ENCODE peak calls at places on chromosomes 7 and 10, in nine cellular contexts. One of them, this sample, is unnamed.

GRCh38 chr7:87147500-87147899 is 4.8 kb upstream of the DMTF1 start:
- DNase-seq in PC-3: peak
- DNase-seq in OCI-LY7: no peak
- DNase-seq in astrocyte: no peak
- DNase-seq in HCT116: no peak
- DNase-seq in GM23338: no peak
- DNase-seq in IMR-90: no peak
- DNase-seq in neuronal stem cell: no peak
- DNase-seq in fibroblast of lung: no peak
- DNase-seq in this sample: no peak

GRCh38 chr7:51213618-51214017 is 103.0 kb downstream of the COBL start:
- DNase-seq in astrocyte: no peak
- DNase-seq in HCT116: no peak
- DNase-seq in fibroblast of lung: no peak
- DNase-seq in OCI-LY7: no peak
- DNase-seq in GM23338: no peak
- DNase-seq in IMR-90: no peak
- DNase-seq in neuronal stem cell: no peak
- DNase-seq in PC-3: no peak
- DNase-seq in this sample: no peak

GRCh38 chr10:10831085-10831484 is 186.6 kb upstream of the CELF2 start:
- DNase-seq in HCT116: no peak
- DNase-seq in astrocyte: peak
- DNase-seq in OCI-LY7: no peak
- DNase-seq in neuronal stem cell: no peak
- DNase-seq in GM23338: no peak
- DNase-seq in PC-3: peak
- DNase-seq in fibroblast of lung: peak
- DNase-seq in IMR-90: peak
- DNase-seq in this sample: no peak

GRCh38 chr10:131872837-131873375 is 27.9 kb upstream of the PPP2R2D start:
- DNase-seq in GM23338: peak
- DNase-seq in astrocyte: no peak
- DNase-seq in neuronal stem cell: no peak
- DNase-seq in IMR-90: no peak
- DNase-seq in PC-3: no peak
- DNase-seq in fibroblast of lung: no peak
- DNase-seq in OCI-LY7: no peak
- DNase-seq in HCT116: no peak
- DNase-seq in this sample: no peak

GRCh38 chr10:122688293-122688989 is 11.2 kb downstream of the C10orf120 start:
- DNase-seq in HCT116: no peak
- DNase-seq in OCI-LY7: no peak
- DNase-seq in fibroblast of lung: no peak
- DNase-seq in IMR-90: no peak
- DNase-seq in astrocyte: no peak
- DNase-seq in PC-3: peak
- DNase-seq in GM23338: peak
- DNase-seq in neuronal stem cell: no peak
- DNase-seq in this sample: no peak

GRCh38 chr7:100568176-100568935 is 5.3 kb downstream of the SAP25 start:
- DNase-seq in HCT116: no peak
- DNase-seq in fibroblast of lung: no peak
- DNase-seq in IMR-90: no peak
- DNase-seq in neuronal stem cell: no peak
- DNase-seq in PC-3: no peak
- DNase-seq in astrocyte: no peak
- DNase-seq in GM23338: no peak
- DNase-seq in OCI-LY7: no peak
- DNase-seq in this sample: no peak

GRCh38 chr7:73429218-73429617 is 4.4 kb upstream of the FZD9 start:
- DNase-seq in OCI-LY7: no peak
- DNase-seq in neuronal stem cell: peak
- DNase-seq in HCT116: no peak
- DNase-seq in astrocyte: peak
- DNase-seq in PC-3: no peak
- DNase-seq in fibroblast of lung: peak
- DNase-seq in IMR-90: peak
- DNase-seq in GM23338: peak
- DNase-seq in this sample: no peak

GRCh38 chr10:79372871-79373270 is 25.6 kb downstream of the PPIF start:
- DNase-seq in OCI-LY7: no peak
- DNase-seq in HCT116: no peak
- DNase-seq in IMR-90: no peak
- DNase-seq in GM23338: no peak
- DNase-seq in neuronal stem cell: no peak
- DNase-seq in PC-3: no peak
- DNase-seq in fibroblast of lung: no peak
- DNase-seq in astrocyte: no peak
- DNase-seq in this sample: peak

GRCh38 chr7:125480762-125481161 is 551.1 kb upstream of the POT1 start:
- DNase-seq in HCT116: no peak
- DNase-seq in IMR-90: no peak
- DNase-seq in GM23338: peak
- DNase-seq in neuronal stem cell: no peak
- DNase-seq in fibroblast of lung: no peak
- DNase-seq in OCI-LY7: no peak
- DNase-seq in astrocyte: no peak
- DNase-seq in PC-3: no peak
- DNase-seq in this sample: no peak

GRCh38 chr10:84522612-84523462 is 194.4 kb downstream of the CCSER2 start:
- DNase-seq in HCT116: no peak
- DNase-seq in IMR-90: no peak
- DNase-seq in OCI-LY7: no peak
- DNase-seq in astrocyte: no peak
- DNase-seq in neuronal stem cell: no peak
- DNase-seq in fibroblast of lung: peak
- DNase-seq in GM23338: peak
- DNase-seq in PC-3: peak
- DNase-seq in this sample: no peak

GRCh38 chr10:103763374-103764202 is 91.8 kb downstream of the SH3PXD2A start:
- DNase-seq in neuronal stem cell: no peak
- DNase-seq in HCT116: no peak
- DNase-seq in OCI-LY7: peak
- DNase-seq in fibroblast of lung: no peak
- DNase-seq in IMR-90: peak
- DNase-seq in astrocyte: no peak
- DNase-seq in GM23338: no peak
- DNase-seq in PC-3: no peak
- DNase-seq in this sample: no peak

GRCh38 chr10:124695259-124695658 is 48.9 kb downstream of the FAM53B start:
- DNase-seq in OCI-LY7: no peak
- DNase-seq in IMR-90: no peak
- DNase-seq in astrocyte: no peak
- DNase-seq in fibroblast of lung: no peak
- DNase-seq in HCT116: no peak
- DNase-seq in GM23338: no peak
- DNase-seq in PC-3: no peak
- DNase-seq in neuronal stem cell: no peak
- DNase-seq in this sample: no peak
- H3K27ac ChIP-seq in OCI-LY7: no peak
- H3K27ac ChIP-seq in IMR-90: no peak
- H3K27ac ChIP-seq in astrocyte: no peak
- H3K27ac ChIP-seq in fibroblast of lung: no peak
- H3K27ac ChIP-seq in HCT116: no peak
- H3K27ac ChIP-seq in GM23338: no peak
- H3K27ac ChIP-seq in PC-3: no peak
- H3K27ac ChIP-seq in neuronal stem cell: no peak
- H3K27ac ChIP-seq in this sample: no peak

DNA sequence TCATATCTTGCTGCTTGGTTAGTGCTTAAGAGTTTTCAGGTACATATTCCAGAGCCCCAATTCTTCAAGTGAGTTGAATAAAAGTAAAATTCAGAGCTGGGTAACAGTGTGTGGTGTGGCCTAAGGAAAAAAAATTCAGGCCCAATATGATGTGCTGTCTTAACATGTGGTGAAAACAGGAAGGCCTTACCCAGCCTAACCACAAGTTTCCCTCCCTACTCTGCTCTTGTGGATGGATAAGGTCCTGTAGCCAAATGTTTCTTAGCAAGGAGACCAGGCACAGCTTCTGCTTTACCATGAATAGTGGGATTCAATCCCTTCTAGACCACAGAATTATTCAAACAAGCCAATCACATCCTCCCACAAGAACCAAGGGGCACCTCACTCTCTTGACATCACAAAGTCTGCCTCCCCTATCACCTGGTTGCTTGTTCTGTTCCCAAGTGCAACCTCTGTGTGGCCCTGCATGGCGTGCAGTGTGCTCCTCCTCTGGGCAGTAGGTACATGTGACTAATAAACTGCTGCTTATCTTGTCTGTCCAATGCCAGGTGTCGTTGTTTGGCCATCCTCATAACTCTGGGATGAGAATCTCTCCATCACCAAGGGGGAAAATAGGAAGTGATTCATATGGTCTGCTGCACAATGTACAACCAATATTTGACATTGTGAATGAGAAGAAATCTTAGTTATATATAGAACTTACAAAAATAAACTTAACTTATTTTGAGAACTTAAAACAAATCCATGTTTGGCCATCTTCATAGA is 135.4 kb downstream of the INHBA start:
- DNase-seq in IMR-90: peak
- DNase-seq in neuronal stem cell: no peak
- DNase-seq in fibroblast of lung: peak
- DNase-seq in HCT116: no peak
- DNase-seq in PC-3: peak
- DNase-seq in GM23338: no peak
- DNase-seq in astrocyte: no peak
- DNase-seq in OCI-LY7: no peak
- DNase-seq in this sample: no peak
- H2AFZ ChIP-seq in IMR-90: peak
- H2AFZ ChIP-seq in neuronal stem cell: no peak
- H2AFZ ChIP-seq in fibroblast of lung: no peak
- H2AFZ ChIP-seq in HCT116: no peak
- H2AFZ ChIP-seq in PC-3: no peak
- H2AFZ ChIP-seq in GM23338: no peak
- H2AFZ ChIP-seq in astrocyte: no peak
- H2AFZ ChIP-seq in OCI-LY7: no peak
- H2AFZ ChIP-seq in this sample: no peak

GRCh38 chr7:141410353-141410752 is 140.9 kb upstream of the AGK start:
- DNase-seq in fibroblast of lung: no peak
- DNase-seq in astrocyte: no peak
- DNase-seq in HCT116: no peak
- DNase-seq in OCI-LY7: no peak
- DNase-seq in GM23338: peak
- DNase-seq in PC-3: no peak
- DNase-seq in IMR-90: no peak
- DNase-seq in neuronal stem cell: no peak
- DNase-seq in this sample: no peak

GRCh38 chr7:141408440-141408839 is 142.8 kb upstream of the AGK start:
- DNase-seq in OCI-LY7: no peak
- DNase-seq in astrocyte: no peak
- DNase-seq in GM23338: no peak
- DNase-seq in fibroblast of lung: no peak
- DNase-seq in neuronal stem cell: no peak
- DNase-seq in HCT116: no peak
- DNase-seq in PC-3: no peak
- DNase-seq in IMR-90: no peak
- DNase-seq in this sample: no peak

GRCh38 chr7:141409219-141409618 is 142.0 kb upstream of the AGK start:
- DNase-seq in fibroblast of lung: no peak
- DNase-seq in GM23338: no peak
- DNase-seq in OCI-LY7: no peak
- DNase-seq in astrocyte: no peak
- DNase-seq in IMR-90: no peak
- DNase-seq in HCT116: no peak
- DNase-seq in neuronal stem cell: no peak
- DNase-seq in PC-3: no peak
- DNase-seq in this sample: no peak

GRCh38 chr7:141411133-141411532 is 140.1 kb upstream of the AGK start:
- DNase-seq in neuronal stem cell: no peak
- DNase-seq in astrocyte: no peak
- DNase-seq in GM23338: no peak
- DNase-seq in OCI-LY7: no peak
- DNase-seq in HCT116: no peak
- DNase-seq in IMR-90: no peak
- DNase-seq in PC-3: no peak
- DNase-seq in fibroblast of lung: no peak
- DNase-seq in this sample: no peak

GRCh38 chr7:141409911-141410329 is 141.3 kb upstream of the AGK start:
- DNase-seq in GM23338: peak
- DNase-seq in neuronal stem cell: peak
- DNase-seq in fibroblast of lung: no peak
- DNase-seq in IMR-90: no peak
- DNase-seq in astrocyte: no peak
- DNase-seq in OCI-LY7: no peak
- DNase-seq in HCT116: no peak
- DNase-seq in PC-3: no peak
- DNase-seq in this sample: no peak
- H3K27ac ChIP-seq in GM23338: peak
- H3K27ac ChIP-seq in neuronal stem cell: no peak
- H3K27ac ChIP-seq in fibroblast of lung: no peak
- H3K27ac ChIP-seq in IMR-90: no peak
- H3K27ac ChIP-seq in astrocyte: no peak
- H3K27ac ChIP-seq in OCI-LY7: no peak
- H3K27ac ChIP-seq in HCT116: no peak
- H3K27ac ChIP-seq in PC-3: no peak
- H3K27ac ChIP-seq in this sample: no peak

GRCh38 chr7:46448478-46448877 is 527.4 kb upstream of the IGFBP3 start:
- DNase-seq in PC-3: no peak
- DNase-seq in IMR-90: no peak
- DNase-seq in GM23338: no peak
- DNase-seq in astrocyte: no peak
- DNase-seq in HCT116: no peak
- DNase-seq in OCI-LY7: peak
- DNase-seq in neuronal stem cell: no peak
- DNase-seq in fibroblast of lung: no peak
- DNase-seq in this sample: peak

GRCh38 chr7:46450425-46450824 is 529.4 kb upstream of the IGFBP3 start:
- DNase-seq in OCI-LY7: no peak
- DNase-seq in PC-3: no peak
- DNase-seq in HCT116: no peak
- DNase-seq in fibroblast of lung: no peak
- DNase-seq in GM23338: no peak
- DNase-seq in neuronal stem cell: no peak
- DNase-seq in IMR-90: no peak
- DNase-seq in astrocyte: no peak
- DNase-seq in this sample: peak

GRCh38 chr7:46452781-46453180 is 531.7 kb upstream of the IGFBP3 start:
- DNase-seq in astrocyte: no peak
- DNase-seq in IMR-90: no peak
- DNase-seq in neuronal stem cell: no peak
- DNase-seq in PC-3: no peak
- DNase-seq in fibroblast of lung: no peak
- DNase-seq in HCT116: no peak
- DNase-seq in OCI-LY7: no peak
- DNase-seq in GM23338: no peak
- DNase-seq in this sample: no peak

GRCh38 chr7:46449743-46450142 is 528.7 kb upstream of the IGFBP3 start:
- DNase-seq in astrocyte: no peak
- DNase-seq in HCT116: no peak
- DNase-seq in GM23338: no peak
- DNase-seq in fibroblast of lung: no peak
- DNase-seq in neuronal stem cell: no peak
- DNase-seq in IMR-90: no peak
- DNase-seq in OCI-LY7: no peak
- DNase-seq in PC-3: no peak
- DNase-seq in this sample: no peak

DNA sequence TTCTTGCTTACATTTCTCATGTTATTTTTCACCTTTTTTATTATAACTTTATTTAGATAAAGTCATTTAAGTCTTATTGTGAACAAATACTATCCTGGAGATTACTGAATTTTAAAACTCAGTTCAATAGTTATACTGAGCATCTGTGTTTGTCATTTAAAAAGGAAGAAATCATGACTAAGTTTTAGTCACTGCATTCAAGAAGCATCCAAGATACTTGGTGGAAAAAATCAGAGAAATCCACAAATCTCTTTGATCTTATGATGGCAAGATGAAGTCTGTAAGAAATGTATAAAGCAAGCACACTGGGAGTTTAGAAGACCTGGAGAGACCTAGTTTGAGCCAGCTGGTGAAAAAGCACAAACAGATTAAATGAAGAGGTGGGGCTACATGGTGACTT is 529.8 kb upstream of the IGFBP3 start:
- DNase-seq in OCI-LY7: no peak
- DNase-seq in GM23338: no peak
- DNase-seq in PC-3: no peak
- DNase-seq in astrocyte: peak
- DNase-seq in neuronal stem cell: no peak
- DNase-seq in fibroblast of lung: peak
- DNase-seq in HCT116: no peak
- DNase-seq in IMR-90: peak
- DNase-seq in this sample: no peak
- H2AFZ ChIP-seq in OCI-LY7: no peak
- H2AFZ ChIP-seq in GM23338: no peak
- H2AFZ ChIP-seq in PC-3: no peak
- H2AFZ ChIP-seq in astrocyte: no peak
- H2AFZ ChIP-seq in neuronal stem cell: no peak
- H2AFZ ChIP-seq in fibroblast of lung: no peak
- H2AFZ ChIP-seq in HCT116: no peak
- H2AFZ ChIP-seq in IMR-90: peak
- H2AFZ ChIP-seq in this sample: no peak

This sample was measured in MM.1S.